ENCODE peak calls at places on chromosome 4, in eight cellular contexts. W is WERI-Rb-1, T is SK-N-SH, L is heart right ventricle, N is mesenchymal stem cell, D is upper lobe of right lung, K is small intestine, F is A549. V is an unnamed sample.
A peak's percentile ranks its signal among the peaks of the same experiment; 100 is the strongest.

GRCh38 chr4:113574636-113575103 is 186.9 kb downstream of the CAMK2D start:
- DNase-seq in W (peak; percentile 48), T (no peak), L (no peak), N (peak; percentile 73), D (no peak), K (no peak), F (no peak), V (no peak)

GRCh38 chr4:35526456-35526855 is 717.9 kb downstream of the ARAP2 start:
- DNase-seq in W (no peak), T (no peak), L (no peak), N (no peak), D (no peak), K (no peak), F (no peak), V (no peak)

GRCh38 chr4:139528377-139529005 is 27.5 kb downstream of the SETD7 start:
- DNase-seq in W (peak; percentile 39), T (no peak), L (peak; percentile 65), N (peak; percentile 93), D (no peak), K (peak; percentile 31), F (no peak), V (peak; percentile 77)

GRCh38 chr4:6942238-6942800 is 32.7 kb downstream of the TBC1D14 start:
- DNase-seq in W (no peak), T (no peak), L (no peak), N (peak; percentile 99), D (no peak), K (peak; percentile 31), F (peak; percentile 55), V (no peak)

GRCh38 chr4:184309241-184310170 is 91.8 kb upstream of the ENPP6 start:
- DNase-seq in W (no peak), T (no peak), L (no peak), N (no peak), D (no peak), K (no peak), F (no peak), V (no peak)

GRCh38 chr4:76764251-76764650 is 133.7 kb downstream of the SOWAHB start:
- DNase-seq in W (no peak), T (no peak), L (no peak), N (peak; percentile 76), D (no peak), K (no peak), F (no peak), V (no peak)

GRCh38 chr4:171648926-171649325 is 164.3 kb upstream of the GALNTL6 start:
- DNase-seq in W (no peak), T (no peak), L (no peak), N (no peak), D (no peak), K (no peak), F (no peak), V (no peak)

GRCh38 chr4:12949719-12950118 is 534.4 kb downstream of the RAB28 start:
- DNase-seq in W (no peak), T (no peak), L (no peak), N (peak; percentile 39), D (no peak), K (no peak), F (no peak), V (no peak)

GRCh38 chr4:128859887-128860774 is 50.6 kb downstream of the JADE1 start:
- DNase-seq in W (no peak), T (no peak), L (no peak), N (peak; percentile 84), D (no peak), K (no peak), F (no peak), V (no peak)

GRCh38 chr4:69330345-69330744 is 50.1 kb downstream of the UGT2B28 start:
- DNase-seq in W (no peak), T (no peak), L (no peak), N (no peak), D (no peak), K (peak; percentile 39), F (no peak), V (no peak)

GRCh38 chr4:73721419-73721818 is 18.9 kb upstream of the CXCL8 start:
- DNase-seq in W (no peak), T (no peak), L (no peak), N (peak; percentile 68), D (no peak), K (no peak), F (no peak), V (no peak)

GRCh38 chr4:73762409-73762808 is 22.0 kb downstream of the CXCL8 start:
- DNase-seq in W (no peak), T (no peak), L (no peak), N (no peak), D (no peak), K (no peak), F (no peak), V (no peak)

GRCh38 chr4:139582044-139582443 is 26.0 kb upstream of the SETD7 start:
- DNase-seq in W (no peak), T (no peak), L (no peak), N (peak; percentile 37), D (no peak), K (no peak), F (no peak), V (no peak)

GRCh38 chr4:137533855-137534254 is 1.6 kb upstream of the PCDH18 start:
- DNase-seq in W (no peak), T (no peak), L (no peak), N (no peak), D (no peak), K (no peak), F (no peak), V (no peak)

GRCh38 chr4:3466691-3467600 is 3.8 kb downstream of the DOK7 start:
- DNase-seq in W (no peak), T (no peak), L (peak; percentile 33), N (no peak), D (no peak), K (no peak), F (no peak), V (no peak)

GRCh38 chr4:167826281-167826680 is 266.1 kb upstream of the ANXA10 start:
- DNase-seq in W (no peak), T (no peak), L (no peak), N (peak; percentile 1), D (no peak), K (no peak), F (no peak), V (no peak)

GRCh38 chr4:142850478-142850877 is 4.4 kb upstream of the INPP4B start:
- DNase-seq in W (peak; percentile 16), T (peak; percentile 31), L (no peak), N (no peak), D (no peak), K (no peak), F (peak; percentile 20), V (no peak)

GRCh38 chr4:179872751-179873150 is 2370.5 kb upstream of the TENM3 start:
- DNase-seq in W (no peak), T (no peak), L (no peak), N (no peak), D (no peak), K (no peak), F (no peak), V (no peak)

GRCh38 chr4:48947731-48948130 is 38.3 kb upstream of the CWH43 start:
- DNase-seq in W (no peak), T (no peak), L (no peak), N (no peak), D (no peak), K (no peak), F (no peak), V (no peak)

GRCh38 chr4:2361366-2362285 is 56.8 kb downstream of the ZFYVE28 start:
- DNase-seq in W (peak; percentile 81), T (no peak), L (no peak), N (no peak), D (peak; percentile 57), K (no peak), F (no peak), V (no peak)

GRCh38 chr4:70522626-70523025 is 4.3 kb downstream of the AMTN start:
- DNase-seq in W (no peak), T (no peak), L (no peak), N (no peak), D (no peak), K (no peak), F (no peak), V (no peak)

DNA sequence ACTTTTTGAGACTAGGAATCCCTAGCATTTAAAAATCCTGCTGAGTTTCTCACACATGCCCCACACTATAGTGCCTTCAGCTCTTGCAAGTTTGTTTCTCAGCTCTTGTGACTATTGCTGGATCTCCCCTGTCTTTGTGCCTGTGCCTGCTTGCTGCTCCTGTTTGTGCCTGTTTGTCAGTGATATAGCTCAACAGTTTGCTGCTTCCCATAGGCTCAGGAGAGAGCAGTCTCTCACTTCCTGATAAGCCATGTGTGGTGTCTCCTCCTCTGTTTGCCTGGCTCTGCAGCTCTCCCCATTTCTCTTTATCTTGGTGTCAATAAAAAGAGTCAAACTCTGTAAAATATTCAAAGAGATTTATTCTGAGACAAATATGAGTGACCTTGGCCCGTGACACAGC is 259.8 kb upstream of the CLNK start:
- DNase-seq in W (no peak), T (no peak), L (no peak), N (no peak), D (no peak), K (no peak), F (no peak), V (no peak)
- H3K27ac ChIP-seq in W (no peak overlapping the region), T (no peak overlapping the region), L (no peak overlapping the region), N (no peak overlapping the region), D (no peak overlapping the region), K (no peak overlapping the region), F (no peak overlapping the region), V (no peak overlapping the region)

DNA sequence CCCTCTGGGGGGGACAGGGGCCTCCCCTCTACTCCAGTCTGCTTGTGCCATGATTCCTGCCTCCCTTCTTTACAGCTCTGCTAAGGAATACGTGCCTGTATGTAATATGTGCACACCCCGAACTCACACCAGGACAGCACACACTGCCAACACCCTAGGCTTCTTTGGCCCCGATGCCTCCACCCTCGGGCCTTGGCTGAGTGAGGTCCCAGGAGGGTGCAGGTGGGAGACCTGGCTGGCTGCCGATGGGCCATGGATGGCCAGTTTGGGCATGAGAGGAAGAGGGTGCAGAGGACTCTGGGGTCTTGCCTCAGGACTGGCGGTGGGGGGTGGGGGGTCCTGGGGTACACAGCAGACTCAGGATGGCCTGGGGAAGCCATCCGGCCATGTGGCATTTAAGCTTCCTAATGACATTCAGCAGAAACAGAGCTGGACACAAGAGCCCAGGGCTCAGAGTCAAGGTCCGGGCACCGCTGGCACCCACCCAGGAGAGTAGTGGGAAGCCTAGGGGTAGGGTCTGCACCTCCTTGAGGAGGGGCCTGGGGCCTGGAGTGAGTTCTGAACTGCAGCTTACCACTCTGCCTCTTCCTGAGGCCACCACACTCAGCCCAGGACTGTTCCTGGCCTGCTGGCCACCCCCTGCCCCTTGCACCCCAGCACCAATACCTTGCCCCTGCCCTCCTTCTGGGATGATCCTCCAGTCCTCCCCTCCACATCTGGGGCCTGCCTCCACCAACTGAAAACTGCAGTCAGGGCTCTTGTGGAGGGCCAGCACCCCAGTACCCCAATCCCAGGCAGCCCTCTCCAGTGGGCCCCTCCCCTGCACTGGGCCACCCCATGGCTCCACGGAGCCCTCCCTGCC is 2.1 kb upstream of the PCGF3 start:
- DNase-seq in W (no peak), T (no peak), L (no peak), N (no peak), D (no peak), K (no peak), F (no peak), V (no peak)
- H3K27ac ChIP-seq in W (no peak overlapping the region), T (no peak overlapping the region), L (no peak overlapping the region), N (no peak overlapping the region), D (no peak overlapping the region), K (no peak overlapping the region), F (no peak overlapping the region), V (no peak overlapping the region)

GRCh38 chr4:15348695-15349094 is 79.1 kb upstream of the C1QTNF7 start:
- DNase-seq in W (no peak), T (no peak), L (no peak), N (no peak), D (no peak), K (no peak), F (no peak), V (no peak)
- H3K27ac ChIP-seq in W (no peak overlapping the region), T (no peak overlapping the region), L (no peak overlapping the region), N (no peak overlapping the region), D (no peak overlapping the region), K (no peak overlapping the region), F (no peak overlapping the region), V (no peak overlapping the region)

GRCh38 chr4:40334591-40335507 is at the start of gene CHRNA9:
- DNase-seq in W (peak; percentile 73), T (no peak), L (no peak), N (no peak), D (no peak), K (no peak), F (no peak), V (no peak)
- H3K27ac ChIP-seq in W (peak within 1 kb of the TSS; percentile 96), T (peak within 1 kb of the TSS; percentile 64), L (no peak within 1 kb of the TSS), N (no peak within 1 kb of the TSS), D (no peak within 1 kb of the TSS), K (no peak within 1 kb of the TSS), F (peak within 1 kb of the TSS; percentile 79), V (no peak within 1 kb of the TSS)